ENCODE peak calls at places on chromosomes 6 and 20, in seven cellular contexts. One of them, this sample, is unnamed.

GRCh38 chr6:32472781-32473377 is 33.2 kb downstream of the HLA-DRA start:
- DNase-seq in EL: no peak
- DNase-seq in HFFc6: no peak
- DNase-seq in endothelial cell of umbilical vein: peak
- DNase-seq in AG04450: no peak
- DNase-seq in activated CD4-positive, alpha-beta T cell treated with anti-CD3 and anti-CD28 coated beads, Interleukin-2, amount 10 ng/mL, durations not matched to agents 7 days and 5 days: no peak
- DNase-seq in NCI-H1105 treated with DMSO at 0.1 percent for 48 hours: no peak
- DNase-seq in this sample: no peak

GRCh38 chr6:2790588-2790987 is 25.4 kb downstream of the WRNIP1 start:
- DNase-seq in EL: peak
- DNase-seq in HFFc6: peak
- DNase-seq in NCI-H1105 treated with DMSO at 0.1 percent for 48 hours: no peak
- DNase-seq in AG04450: peak
- DNase-seq in endothelial cell of umbilical vein: no peak
- DNase-seq in activated CD4-positive, alpha-beta T cell treated with anti-CD3 and anti-CD28 coated beads, Interleukin-2, amount 10 ng/mL, durations not matched to agents 7 days and 5 days: no peak
- DNase-seq in this sample: no peak

GRCh38 chr20:62832212-62832922 is 15.5 kb downstream of the COL9A3 start:
- DNase-seq in endothelial cell of umbilical vein: no peak
- DNase-seq in activated CD4-positive, alpha-beta T cell treated with anti-CD3 and anti-CD28 coated beads, Interleukin-2, amount 10 ng/mL, durations not matched to agents 7 days and 5 days: peak
- DNase-seq in HFFc6: no peak
- DNase-seq in AG04450: no peak
- DNase-seq in NCI-H1105 treated with DMSO at 0.1 percent for 48 hours: no peak
- DNase-seq in EL: no peak
- DNase-seq in this sample: no peak

GRCh38 chr6:40444811-40445210 is 142.4 kb downstream of the LRFN2 start:
- DNase-seq in EL: no peak
- DNase-seq in HFFc6: no peak
- DNase-seq in activated CD4-positive, alpha-beta T cell treated with anti-CD3 and anti-CD28 coated beads, Interleukin-2, amount 10 ng/mL, durations not matched to agents 7 days and 5 days: no peak
- DNase-seq in AG04450: no peak
- DNase-seq in NCI-H1105 treated with DMSO at 0.1 percent for 48 hours: no peak
- DNase-seq in endothelial cell of umbilical vein: no peak
- DNase-seq in this sample: no peak

GRCh38 chr6:157460182-157460999 is 79.4 kb downstream of the ZDHHC14 start:
- DNase-seq in HFFc6: peak
- DNase-seq in endothelial cell of umbilical vein: peak
- DNase-seq in activated CD4-positive, alpha-beta T cell treated with anti-CD3 and anti-CD28 coated beads, Interleukin-2, amount 10 ng/mL, durations not matched to agents 7 days and 5 days: no peak
- DNase-seq in NCI-H1105 treated with DMSO at 0.1 percent for 48 hours: no peak
- DNase-seq in EL: peak
- DNase-seq in AG04450: no peak
- DNase-seq in this sample: no peak

GRCh38 chr6:118152524-118152923 is 245.5 kb downstream of the SLC35F1 start:
- DNase-seq in activated CD4-positive, alpha-beta T cell treated with anti-CD3 and anti-CD28 coated beads, Interleukin-2, amount 10 ng/mL, durations not matched to agents 7 days and 5 days: no peak
- DNase-seq in HFFc6: no peak
- DNase-seq in EL: no peak
- DNase-seq in NCI-H1105 treated with DMSO at 0.1 percent for 48 hours: no peak
- DNase-seq in AG04450: no peak
- DNase-seq in endothelial cell of umbilical vein: no peak
- DNase-seq in this sample: no peak

GRCh38 chr6:44270526-44271405 is 516 bp downstream of the TMEM151B start:
- DNase-seq in NCI-H1105 treated with DMSO at 0.1 percent for 48 hours: peak
- DNase-seq in endothelial cell of umbilical vein: no peak
- DNase-seq in EL: no peak
- DNase-seq in activated CD4-positive, alpha-beta T cell treated with anti-CD3 and anti-CD28 coated beads, Interleukin-2, amount 10 ng/mL, durations not matched to agents 7 days and 5 days: no peak
- DNase-seq in HFFc6: no peak
- DNase-seq in AG04450: no peak
- DNase-seq in this sample: no peak

GRCh38 chr20:36541227-36542018 is at the start of gene MYL9:
- DNase-seq in NCI-H1105 treated with DMSO at 0.1 percent for 48 hours: no peak
- DNase-seq in HFFc6: peak
- DNase-seq in endothelial cell of umbilical vein: peak
- DNase-seq in AG04450: peak
- DNase-seq in activated CD4-positive, alpha-beta T cell treated with anti-CD3 and anti-CD28 coated beads, Interleukin-2, amount 10 ng/mL, durations not matched to agents 7 days and 5 days: no peak
- DNase-seq in EL: peak
- DNase-seq in this sample: no peak

GRCh38 chr6:74598473-74599393 is 607.1 kb downstream of the COL12A1 start:
- DNase-seq in NCI-H1105 treated with DMSO at 0.1 percent for 48 hours: no peak
- DNase-seq in EL: peak
- DNase-seq in HFFc6: peak
- DNase-seq in endothelial cell of umbilical vein: peak
- DNase-seq in activated CD4-positive, alpha-beta T cell treated with anti-CD3 and anti-CD28 coated beads, Interleukin-2, amount 10 ng/mL, durations not matched to agents 7 days and 5 days: no peak
- DNase-seq in AG04450: no peak
- DNase-seq in this sample: peak

GRCh38 chr20:22370137-22370536 is 214.2 kb downstream of the FOXA2 start:
- DNase-seq in AG04450: no peak
- DNase-seq in activated CD4-positive, alpha-beta T cell treated with anti-CD3 and anti-CD28 coated beads, Interleukin-2, amount 10 ng/mL, durations not matched to agents 7 days and 5 days: no peak
- DNase-seq in NCI-H1105 treated with DMSO at 0.1 percent for 48 hours: no peak
- DNase-seq in EL: no peak
- DNase-seq in HFFc6: no peak
- DNase-seq in endothelial cell of umbilical vein: no peak
- DNase-seq in this sample: no peak

GRCh38 chr6:156953478-156954146 is 176.4 kb downstream of the ARID1B start:
- DNase-seq in activated CD4-positive, alpha-beta T cell treated with anti-CD3 and anti-CD28 coated beads, Interleukin-2, amount 10 ng/mL, durations not matched to agents 7 days and 5 days: peak
- DNase-seq in NCI-H1105 treated with DMSO at 0.1 percent for 48 hours: peak
- DNase-seq in EL: peak
- DNase-seq in AG04450: peak
- DNase-seq in HFFc6: peak
- DNase-seq in endothelial cell of umbilical vein: peak
- DNase-seq in this sample: peak

GRCh38 chr6:1381397-1382330 is 7.7 kb upstream of the FOXF2 start:
- DNase-seq in NCI-H1105 treated with DMSO at 0.1 percent for 48 hours: peak
- DNase-seq in HFFc6: no peak
- DNase-seq in activated CD4-positive, alpha-beta T cell treated with anti-CD3 and anti-CD28 coated beads, Interleukin-2, amount 10 ng/mL, durations not matched to agents 7 days and 5 days: peak
- DNase-seq in AG04450: no peak
- DNase-seq in endothelial cell of umbilical vein: peak
- DNase-seq in EL: peak
- DNase-seq in this sample: no peak

GRCh38 chr20:50023116-50023802 is 40.5 kb downstream of the SNAI1 start:
- DNase-seq in AG04450: no peak
- DNase-seq in endothelial cell of umbilical vein: no peak
- DNase-seq in activated CD4-positive, alpha-beta T cell treated with anti-CD3 and anti-CD28 coated beads, Interleukin-2, amount 10 ng/mL, durations not matched to agents 7 days and 5 days: no peak
- DNase-seq in HFFc6: no peak
- DNase-seq in NCI-H1105 treated with DMSO at 0.1 percent for 48 hours: no peak
- DNase-seq in EL: no peak
- DNase-seq in this sample: no peak

GRCh38 chr20:49386848-49387605 is 95.4 kb downstream of the KCNB1 start:
- DNase-seq in EL: no peak
- DNase-seq in HFFc6: no peak
- DNase-seq in AG04450: no peak
- DNase-seq in NCI-H1105 treated with DMSO at 0.1 percent for 48 hours: peak
- DNase-seq in endothelial cell of umbilical vein: no peak
- DNase-seq in activated CD4-positive, alpha-beta T cell treated with anti-CD3 and anti-CD28 coated beads, Interleukin-2, amount 10 ng/mL, durations not matched to agents 7 days and 5 days: no peak
- DNase-seq in this sample: no peak

GRCh38 chr6:129297592-129297991 is 412.4 kb downstream of the ARHGAP18 start:
- DNase-seq in NCI-H1105 treated with DMSO at 0.1 percent for 48 hours: no peak
- DNase-seq in EL: no peak
- DNase-seq in endothelial cell of umbilical vein: no peak
- DNase-seq in HFFc6: no peak
- DNase-seq in activated CD4-positive, alpha-beta T cell treated with anti-CD3 and anti-CD28 coated beads, Interleukin-2, amount 10 ng/mL, durations not matched to agents 7 days and 5 days: no peak
- DNase-seq in AG04450: no peak
- DNase-seq in this sample: no peak